ENCODE peak calls at places on chromosomes 13 and 19, in seven cellular contexts. E is GM23248, N is neuronal stem cell, K is psoas muscle, F is heart left ventricle, O is SJSA1, I is Peyer's patch. W is an unnamed sample. For H3K36me3 and H3K27me3, the result is how much of the 10 kb centered on the place peaks cover.

GRCh38 chr13:44425041-44425814 is 51.6 kb downstream of the SERP2 start:
- DNase-seq in N (no peak), I (no peak), E (no peak), K (no peak), O (no peak), F (no peak), W (no peak)

GRCh38 chr13:35857769-35858168 is 273.4 kb downstream of the DCLK1 start:
- DNase-seq in F (no peak), I (no peak), K (no peak), E (no peak), N (peak), O (peak), W (no peak)

GRCh38 chr19:3251229-3251628 is 26.8 kb downstream of the CELF5 start:
- DNase-seq in F (no peak), K (no peak), O (no peak), N (no peak), I (no peak), E (no peak), W (no peak)

GRCh38 chr19:3986260-3987041 is 1.2 kb upstream of the EEF2 start:
- DNase-seq in N (peak), E (peak), F (peak), K (peak), I (no peak), O (peak), W (peak)

GRCh38 chr19:277581-278165 is 13.5 kb downstream of the PLPP2 start:
- DNase-seq in K (no peak), I (no peak), F (no peak), E (peak), O (no peak), N (peak), W (no peak)

GRCh38 chr13:105773241-105773640 is 762.2 kb downstream of the EFNB2 start:
- DNase-seq in K (no peak), I (no peak), F (no peak), N (no peak), E (no peak), O (no peak), W (no peak)

GRCh38 chr13:107296804-107297203 is 728.9 kb upstream of the ARGLU1 start:
- DNase-seq in E (peak), I (no peak), K (no peak), N (no peak), O (no peak), F (no peak), W (no peak)

GRCh38 chr13:64505511-64505910 is 2724.6 kb downstream of the PCDH9 start:
- DNase-seq in I (no peak), N (no peak), O (no peak), F (no peak), K (no peak), E (peak), W (no peak)

GRCh38 chr13:44575741-44576395 is at the start of gene TSC22D1:
- DNase-seq in N (no peak), O (peak), F (peak), E (peak), I (peak), K (peak), W (peak)

GRCh38 chr13:65606622-65607021 is 1623.5 kb downstream of the PCDH9 start:
- DNase-seq in K (no peak), O (no peak), F (no peak), E (no peak), I (no peak), N (no peak), W (no peak)

GRCh38 chr13:76620036-76620435 is 266.2 kb downstream of the KCTD12 start:
- DNase-seq in O (no peak), I (no peak), E (no peak), F (no peak), K (no peak), N (no peak), W (no peak)

GRCh38 chr19:16527334-16527935 is 14.8 kb downstream of the CHERP start:
- DNase-seq in I (no peak), K (no peak), N (no peak), F (no peak), E (no peak), O (no peak), W (no peak)

GRCh38 chr13:96544965-96545364 is 449.3 kb downstream of the OXGR1 start:
- DNase-seq in N (no peak), I (no peak), F (no peak), K (no peak), O (no peak), E (no peak), W (no peak)

GRCh38 chr19:47315125-47315821 is 5.6 kb downstream of the C5AR1 start:
- DNase-seq in E (peak), K (peak), I (no peak), O (peak), N (no peak), F (peak), W (no peak)

GRCh38 chr13:36736119-36736726 is 62.4 kb downstream of the SERTM1 start:
- DNase-seq in N (peak), I (no peak), E (peak), O (peak), F (peak), K (no peak), W (peak)

DNA sequence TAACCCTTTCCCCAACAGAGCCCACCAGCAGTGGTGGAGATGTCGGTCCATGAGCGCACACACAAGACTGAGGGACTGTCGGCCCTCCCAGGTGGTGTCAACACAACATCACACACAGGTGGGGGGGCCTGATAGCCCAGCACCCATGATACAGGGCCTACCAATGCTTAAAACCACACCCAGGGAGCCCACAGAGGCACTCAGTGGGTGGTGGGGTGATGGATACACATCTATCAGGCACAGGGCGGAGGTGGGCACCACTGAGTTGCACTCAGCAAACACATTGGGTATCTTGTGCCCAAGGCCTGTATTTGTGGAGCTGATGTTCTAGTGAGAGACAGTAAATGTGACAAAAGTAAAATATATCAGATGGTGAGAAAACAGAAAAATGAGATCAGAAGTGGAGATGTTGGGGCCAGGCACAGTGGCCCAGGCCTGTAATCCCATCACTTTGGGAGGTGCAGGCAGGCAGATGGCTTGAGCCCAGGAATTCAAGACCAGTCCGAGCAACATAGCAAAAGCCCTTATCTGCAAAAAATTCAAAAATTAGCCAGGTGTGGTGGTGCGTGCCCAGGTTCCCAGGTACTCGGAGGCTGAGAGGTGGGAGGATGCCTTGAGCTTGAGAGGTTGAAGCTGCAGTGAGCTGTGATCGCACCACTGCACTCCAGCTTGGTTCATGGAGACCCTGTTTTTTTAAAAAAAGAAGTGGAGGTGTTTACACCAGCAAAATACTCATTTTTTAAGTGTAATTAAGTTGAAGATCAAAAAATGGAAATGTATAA is 6.8 kb upstream of the ZFP36 start:
- DNase-seq in N (no peak), F (no peak), E (no peak), K (no peak), I (peak), O (no peak), W (no peak)
- H3K36me3 ChIP-seq in N (under half), F (under half), E (under half), K (under half), I (under half), O (under half), W (under half)

GRCh38 chr19:39129116-39129515 is 3.5 kb downstream of the PAK4 start:
- DNase-seq in I (no peak), F (no peak), O (no peak), N (no peak), K (no peak), E (no peak), W (no peak)

GRCh38 chr19:39132344-39132969 is 6.9 kb downstream of the PAK4 start:
- DNase-seq in I (no peak), F (no peak), K (no peak), N (no peak), E (no peak), O (no peak), W (no peak)

GRCh38 chr19:39130337-39131254 is 5.0 kb downstream of the PAK4 start:
- DNase-seq in K (no peak), I (no peak), F (no peak), O (no peak), E (no peak), N (no peak), W (no peak)

GRCh38 chr19:39133431-39134270 is 8.1 kb downstream of the PAK4 start:
- DNase-seq in F (no peak), N (no peak), K (no peak), E (no peak), I (peak), O (no peak), W (no peak)

GRCh38 chr19:39131255-39131755 is 5.7 kb downstream of the PAK4 start:
- DNase-seq in F (peak), K (peak), N (no peak), I (no peak), E (no peak), O (no peak), W (no peak)
- H3K27ac ChIP-seq in F (peak), K (no peak), N (no peak), I (no peak), E (no peak), O (no peak), W (no peak)

GRCh38 chr19:27890206-27890605 is 1322.7 kb downstream of the UQCRFS1 start:
- DNase-seq in N (no peak), K (no peak), F (no peak), O (no peak), I (no peak), E (no peak), W (no peak)

GRCh38 chr19:27890696-27891095 is 1322.3 kb downstream of the UQCRFS1 start:
- DNase-seq in F (no peak), O (no peak), K (no peak), N (no peak), I (no peak), E (no peak), W (no peak)

GRCh38 chr19:27889156-27889555 is 1323.8 kb downstream of the UQCRFS1 start:
- DNase-seq in F (no peak), K (no peak), E (no peak), O (no peak), I (no peak), N (no peak), W (no peak)

GRCh38 chr19:27885361-27885760 is 1327.6 kb downstream of the UQCRFS1 start:
- DNase-seq in N (no peak), K (no peak), O (no peak), I (no peak), F (no peak), E (no peak), W (no peak)

GRCh38 chr19:27887946-27888345 is 1325.0 kb downstream of the UQCRFS1 start:
- DNase-seq in F (no peak), I (no peak), O (no peak), N (no peak), E (no peak), K (no peak), W (no peak)
- H3K27me3 ChIP-seq in F (under half), I (under half), O (under half), N (under half), E (under half), K (under half), W (under half)

DNA sequence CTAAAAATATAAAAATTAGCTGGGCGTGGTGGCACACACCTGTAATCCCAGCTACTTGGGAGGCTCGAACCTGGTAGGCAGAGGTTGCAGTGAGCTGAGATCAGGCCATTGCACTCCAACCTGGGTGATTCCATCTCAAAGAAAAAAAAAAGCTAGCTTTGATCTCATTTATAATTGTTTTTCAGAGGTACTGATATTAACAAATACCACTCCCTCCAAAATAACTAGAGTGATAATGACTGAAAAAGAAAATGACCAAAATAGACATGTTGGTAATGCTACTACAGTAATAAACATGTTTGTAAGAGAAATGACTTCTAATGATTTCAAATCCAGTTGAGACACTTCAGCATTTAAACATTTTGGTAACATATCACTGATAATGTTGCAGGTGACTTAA is 13.0 kb downstream of the PDCD5 start:
- DNase-seq in E (no peak), K (no peak), N (no peak), F (no peak), O (no peak), I (no peak), W (no peak)
- H3K36me3 ChIP-seq in E (under half), K (under half), N (under half), F (under half), O (half or more), I (half or more), W (under half)

GRCh38 chr19:46065486-46065885 is 24.7 kb upstream of the IGFL4 start:
- DNase-seq in F (no peak), N (no peak), I (no peak), O (no peak), E (peak), K (no peak), W (no peak)

GRCh38 chr19:46067691-46068090 is 26.9 kb upstream of the IGFL4 start:
- DNase-seq in I (no peak), E (no peak), F (no peak), O (no peak), N (no peak), K (no peak), W (no peak)

GRCh38 chr19:46073268-46073922 is 32.6 kb upstream of the IGFL4 start:
- DNase-seq in N (no peak), E (peak), F (no peak), K (no peak), O (no peak), I (no peak), W (no peak)

GRCh38 chr19:46069841-46070341 is 29.1 kb upstream of the IGFL4 start:
- DNase-seq in F (no peak), K (no peak), E (peak), O (peak), I (no peak), N (no peak), W (no peak)

GRCh38 chr19:46068345-46069258 is 27.8 kb upstream of the IGFL4 start:
- DNase-seq in N (no peak), O (peak), F (no peak), I (no peak), K (no peak), E (peak), W (no peak)
- H3K27ac ChIP-seq in N (no peak), O (peak), F (no peak), I (no peak), K (no peak), E (no peak), W (no peak)

W was measured in CD4-positive, alpha-beta memory T cell.